ENCODE peak calls at places on chromosomes 1 and 21, in five cellular contexts. W is thoracic aorta, Z is epithelial cell of esophagus, P is upper lobe of right lung, A is SJSA1. E is an unnamed sample.

GRCh38 chr1:214281902-214282695 is 1.1 kb downstream of the SMYD2 start:
- DNase-seq in W (no peak), Z (peak), P (no peak), A (peak), E (peak)

GRCh38 chr21:31908106-31909031 is 35.5 kb downstream of the HUNK start:
- DNase-seq in W (no peak), Z (peak), P (no peak), A (peak), E (no peak)

GRCh38 chr1:99766378-99766800 is at the start of gene FRRS1:
- DNase-seq in W (no peak), Z (peak), P (peak), A (peak), E (peak)

GRCh38 chr1:99659755-99660210 is 13.9 kb downstream of the PALMD start:
- DNase-seq in W (no peak), Z (peak), P (no peak), A (no peak), E (no peak)

GRCh38 chr1:92944901-92945747 is 16.1 kb downstream of the DIPK1A start:
- DNase-seq in W (no peak), Z (no peak), P (no peak), A (no peak), E (no peak)

GRCh38 chr21:46110499-46111192 is 12.7 kb downstream of the COL6A2 start:
- DNase-seq in W (peak), Z (no peak), P (peak), A (peak), E (peak)

GRCh38 chr1:78490861-78491310 is at the start of gene PTGFR:
- DNase-seq in W (no peak), Z (peak), P (peak), A (peak), E (peak)

GRCh38 chr1:234987415-234988159 is 141.1 kb downstream of the TOMM20 start:
- DNase-seq in W (peak), Z (peak), P (no peak), A (peak), E (peak)

GRCh38 chr1:33420870-33421775 is 9.8 kb downstream of the PHC2 start:
- DNase-seq in W (no peak), Z (peak), P (no peak), A (no peak), E (peak)

GRCh38 chr1:183952101-183952500 is 85.4 kb downstream of the COLGALT2 start:
- DNase-seq in W (no peak), Z (peak), P (no peak), A (no peak), E (no peak)

GRCh38 chr1:98325646-98326441 is 335.7 kb upstream of the SNX7 start:
- DNase-seq in W (peak), Z (peak), P (no peak), A (peak), E (peak)

GRCh38 chr1:43452789-43453441 is 816 bp downstream of the HYI start:
- DNase-seq in W (no peak), Z (peak), P (no peak), A (peak), E (peak)

GRCh38 chr1:54081306-54082270 is 28.2 kb downstream of the TCEANC2 start:
- DNase-seq in W (no peak), Z (peak), P (peak), A (peak), E (peak)

DNA sequence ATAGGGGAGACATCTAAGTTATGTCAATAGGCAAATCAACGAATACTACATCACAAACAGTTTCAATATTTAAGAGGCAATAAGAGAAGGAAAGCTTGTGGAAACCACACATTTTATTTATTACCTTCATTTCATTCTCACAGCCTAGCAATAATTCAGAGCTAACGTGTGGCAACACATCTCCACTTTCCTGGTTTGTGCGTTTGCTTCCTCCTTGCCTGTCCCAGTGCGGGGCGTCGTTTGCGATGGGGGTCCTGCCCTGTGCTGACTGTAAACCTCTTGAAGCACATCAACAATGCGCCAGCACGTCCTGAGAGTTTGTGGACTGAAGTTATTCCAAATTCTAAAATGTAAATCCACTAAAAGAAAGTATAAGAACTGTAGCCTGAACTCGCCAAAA is 14.4 kb upstream of the VPS26C start:
- DNase-seq in W (no peak), Z (no peak), P (no peak), A (no peak), E (no peak)
- H3K4me3 ChIP-seq in W (no peak), Z (no peak), P (no peak), A (no peak), E (no peak)

GRCh38 chr1:244860914-244861610 is 3.3 kb downstream of the HNRNPU start:
- DNase-seq in W (no peak), Z (peak), P (no peak), A (no peak), E (no peak)
- H3K4me3 ChIP-seq in W (peak), Z (peak), P (peak), A (peak), E (peak)

GRCh38 chr1:11316701-11317100 is 43.7 kb downstream of the UBIAD1 start:
- DNase-seq in W (no peak), Z (peak), P (no peak), A (no peak), E (peak)
- H3K4me3 ChIP-seq in W (no peak), Z (peak), P (no peak), A (no peak), E (no peak)

GRCh38 chr21:45019887-45020537 is 54.4 kb upstream of the ADARB1 start:
- DNase-seq in W (no peak), Z (no peak), P (peak), A (no peak), E (no peak)

GRCh38 chr21:45019076-45019886 is 55.1 kb upstream of the ADARB1 start:
- DNase-seq in W (no peak), Z (peak), P (peak), A (no peak), E (no peak)

GRCh38 chr21:45017376-45017960 is 56.9 kb upstream of the ADARB1 start:
- DNase-seq in W (no peak), Z (peak), P (peak), A (no peak), E (no peak)

GRCh38 chr21:45016491-45017375 is 57.6 kb upstream of the ADARB1 start:
- DNase-seq in W (no peak), Z (no peak), P (peak), A (no peak), E (no peak)

GRCh38 chr21:45018131-45019075 is 56.0 kb upstream of the ADARB1 start:
- DNase-seq in W (no peak), Z (no peak), P (peak), A (no peak), E (no peak)
- H3K4me3 ChIP-seq in W (peak), Z (peak), P (peak), A (peak), E (peak)

DNA sequence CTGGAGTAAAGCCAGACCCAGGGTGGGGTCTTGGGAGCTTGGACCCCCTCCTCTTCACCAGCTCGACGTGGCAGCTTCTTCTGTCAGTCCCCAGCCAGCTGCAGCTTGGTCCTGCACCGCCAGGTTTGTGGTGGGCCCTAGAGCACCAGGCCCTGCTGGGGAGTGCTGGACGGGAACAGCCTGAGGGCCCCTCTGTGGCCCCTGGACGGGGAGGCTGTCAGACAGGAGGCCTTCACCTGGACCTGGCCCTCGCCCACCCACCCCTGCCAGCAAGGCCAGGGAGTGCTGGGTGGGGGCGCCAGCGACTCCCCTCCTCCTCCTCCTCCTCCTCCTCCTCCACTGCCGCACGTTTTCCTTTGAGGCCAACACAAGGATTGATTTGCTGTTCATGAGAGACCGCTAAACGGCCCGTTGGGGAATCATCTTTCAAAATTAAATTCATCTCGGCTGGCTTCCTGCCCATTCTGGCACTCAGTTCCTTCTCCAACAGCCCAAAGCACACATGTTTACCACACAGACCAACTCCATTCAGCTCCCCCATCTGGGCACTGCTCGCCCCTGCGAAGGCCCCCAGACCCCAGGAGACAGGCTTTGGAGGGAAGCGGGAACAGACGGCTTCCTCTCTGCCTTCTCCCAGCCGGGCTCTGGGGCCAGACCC is 1.0 kb downstream of the MEGF6 start:
- DNase-seq in W (no peak), Z (no peak), P (no peak), A (no peak), E (peak)
- H3K4me3 ChIP-seq in W (peak), Z (no peak), P (peak), A (no peak), E (no peak)

GRCh38 chr1:66283583-66284041 is 250.3 kb upstream of the SGIP1 start:
- DNase-seq in W (no peak), Z (peak), P (no peak), A (no peak), E (no peak)
- H3K4me3 ChIP-seq in W (no peak), Z (no peak), P (no peak), A (no peak), E (no peak)